ENCODE peak calls at places on chromosomes 4 and X, in five cellular contexts. F is T-helper 1 cell; Z is activated effector memory CD4-positive, alpha-beta T cell treated with Interleukin-2 at 50 U/mL for 16 hours; G is GM12892; H is activated B cell treated with CpG ODN at 0.5 μM for 24 hours. S is an unnamed sample.

GRCh38 chr4:186689476-186689875 is 34.2 kb downstream of the FAT1 start:
- DNase-seq in F (no peak), Z (no peak), G (no peak), H (no peak), S (no peak)

GRCh38 chrX:20432048-20432447 is 165.3 kb upstream of the RPS6KA3 start:
- DNase-seq in F (no peak), Z (no peak), G (no peak), H (no peak), S (no peak)

GRCh38 chr4:71020611-71021010 is 27.2 kb downstream of the DCK start:
- DNase-seq in F (no peak), Z (no peak), G (no peak), H (no peak), S (no peak)

GRCh38 chr4:1043658-1044468 is 32.4 kb downstream of the FGFRL1 start:
- DNase-seq in F (no peak), Z (no peak), G (peak), H (peak), S (no peak)

GRCh38 chr4:150136481-150136880 is 58.2 kb downstream of the DCLK2 start:
- DNase-seq in F (no peak), Z (no peak), G (no peak), H (no peak), S (no peak)

GRCh38 chrX:54248309-54248708 is 65.3 kb upstream of the FAM120C start:
- DNase-seq in F (no peak), Z (no peak), G (no peak), H (no peak), S (no peak)

GRCh38 chrX:95884196-95884595 is 800.4 kb upstream of the DIAPH2 start:
- DNase-seq in F (no peak), Z (no peak), G (no peak), H (no peak), S (no peak)

GRCh38 chr4:15149842-15150592 is 147.7 kb downstream of the CPEB2 start:
- DNase-seq in F (no peak), Z (no peak), G (peak), H (no peak), S (no peak)

GRCh38 chrX:124507276-124507675 is 160.9 kb downstream of the SH2D1A start:
- DNase-seq in F (no peak), Z (no peak), G (no peak), H (no peak), S (no peak)